ENCODE peak calls at places on chromosome 14, in seven cellular contexts. C is Right ventricle myocardium superior, G is left lung, E is pons, O is HFF-Myc, U is choroid plexus epithelial cell, Q is WTC11. R is an unnamed sample.

GRCh38 chr14:71266994-71267636 is 359.9 kb downstream of the PCNX1 start:
- DNase-seq in E (no peak), U (peak; percentile 76), Q (no peak), G (no peak), C (no peak), O (no peak), R (no peak)

GRCh38 chr14:54691525-54692260 is 124.8 kb downstream of the SAMD4A start:
- DNase-seq in Q (peak; percentile 84), O (no peak), G (peak; percentile 72), U (peak; percentile 87), C (peak; percentile 83), E (peak; percentile 84), R (peak; percentile 85)

GRCh38 chr14:56119221-56119967 is 1.2 kb downstream of the PELI2 start:
- DNase-seq in O (no peak), G (peak; percentile 62), Q (peak; percentile 50), C (peak; percentile 77), E (peak; percentile 51), U (peak; percentile 39), R (peak; percentile 73)

GRCh38 chr14:50762931-50763300 is 68.0 kb downstream of the NIN start:
- DNase-seq in E (no peak), C (no peak), U (no peak), O (no peak), G (no peak), Q (no peak), R (no peak)

GRCh38 chr14:82075566-82075965 is 541.9 kb upstream of the SEL1L start:
- DNase-seq in E (no peak), O (no peak), U (peak; percentile 3), Q (peak; percentile 84), G (no peak), C (peak; percentile 41), R (no peak)

GRCh38 chr14:90627478-90627877 is 188.8 kb downstream of the TTC7B start:
- DNase-seq in E (no peak), G (no peak), Q (no peak), C (no peak), O (no peak), U (no peak), R (no peak)

GRCh38 chr14:83559721-83560120 is 1970.2 kb upstream of the FLRT2 start:
- DNase-seq in Q (no peak), C (no peak), O (no peak), E (no peak), G (no peak), U (peak; percentile 93), R (no peak)

GRCh38 chr14:34064349-34064748 is 113.5 kb upstream of the EGLN3 start:
- DNase-seq in Q (no peak), O (no peak), G (peak; percentile 40), U (no peak), E (no peak), C (peak; percentile 62), R (no peak)